ENCODE peak calls at places on chromosomes 5 and 9, in nine cellular contexts. One of them, this sample, is unnamed.

GRCh38 chr5:79938468-79938867 is 52.6 kb downstream of the MTX3 start:
- DNase-seq in HCT116: no peak
- DNase-seq in H1: no peak
- DNase-seq in stomach: no peak
- DNase-seq in breast epithelium: no peak
- DNase-seq in suprapubic skin: no peak
- DNase-seq in transverse colon: no peak
- DNase-seq in sigmoid colon: no peak
- DNase-seq in endothelial cell of umbilical vein: no peak
- DNase-seq in this sample: no peak

GRCh38 chr5:3032513-3032912 is 281.0 kb upstream of the IRX2 start:
- DNase-seq in HCT116: no peak
- DNase-seq in H1: no peak
- DNase-seq in stomach: no peak
- DNase-seq in breast epithelium: no peak
- DNase-seq in suprapubic skin: no peak
- DNase-seq in transverse colon: no peak
- DNase-seq in sigmoid colon: no peak
- DNase-seq in endothelial cell of umbilical vein: no peak
- DNase-seq in this sample: no peak

GRCh38 chr5:80961376-80962281 is 1.5 kb downstream of the RASGRF2 start:
- DNase-seq in HCT116: no peak
- DNase-seq in H1: no peak
- DNase-seq in stomach: no peak
- DNase-seq in breast epithelium: no peak
- DNase-seq in suprapubic skin: no peak
- DNase-seq in transverse colon: peak
- DNase-seq in sigmoid colon: no peak
- DNase-seq in endothelial cell of umbilical vein: no peak
- DNase-seq in this sample: no peak

GRCh38 chr9:125126019-125126746 is 17.1 kb downstream of the SCAI start:
- DNase-seq in HCT116: no peak
- DNase-seq in H1: no peak
- DNase-seq in stomach: peak
- DNase-seq in breast epithelium: peak
- DNase-seq in suprapubic skin: peak
- DNase-seq in transverse colon: peak
- DNase-seq in sigmoid colon: peak
- DNase-seq in endothelial cell of umbilical vein: peak
- DNase-seq in this sample: no peak

GRCh38 chr5:170523129-170523497 is 19.3 kb downstream of the KCNIP1 start:
- DNase-seq in HCT116: no peak
- DNase-seq in H1: no peak
- DNase-seq in stomach: no peak
- DNase-seq in breast epithelium: no peak
- DNase-seq in suprapubic skin: no peak
- DNase-seq in transverse colon: no peak
- DNase-seq in sigmoid colon: no peak
- DNase-seq in endothelial cell of umbilical vein: no peak
- DNase-seq in this sample: no peak

GRCh38 chr5:181224390-181225234 is 1.5 kb downstream of the TRIM41 start:
- DNase-seq in HCT116: no peak
- DNase-seq in H1: no peak
- DNase-seq in stomach: no peak
- DNase-seq in breast epithelium: no peak
- DNase-seq in suprapubic skin: no peak
- DNase-seq in transverse colon: peak
- DNase-seq in sigmoid colon: no peak
- DNase-seq in endothelial cell of umbilical vein: no peak
- DNase-seq in this sample: no peak

GRCh38 chr5:118326496-118327045 is 661.8 kb downstream of the DTWD2 start:
- DNase-seq in HCT116: no peak
- DNase-seq in H1: no peak
- DNase-seq in stomach: no peak
- DNase-seq in breast epithelium: no peak
- DNase-seq in suprapubic skin: no peak
- DNase-seq in transverse colon: no peak
- DNase-seq in sigmoid colon: no peak
- DNase-seq in endothelial cell of umbilical vein: no peak
- DNase-seq in this sample: no peak

GRCh38 chr5:167348980-167349379 is 942.5 kb upstream of the WWC1 start:
- DNase-seq in HCT116: no peak
- DNase-seq in H1: no peak
- DNase-seq in stomach: no peak
- DNase-seq in breast epithelium: no peak
- DNase-seq in suprapubic skin: no peak
- DNase-seq in transverse colon: no peak
- DNase-seq in sigmoid colon: no peak
- DNase-seq in endothelial cell of umbilical vein: no peak
- DNase-seq in this sample: no peak

GRCh38 chr5:163467682-163468081 is 7.2 kb downstream of the HMMR start:
- DNase-seq in HCT116: no peak
- DNase-seq in H1: no peak
- DNase-seq in stomach: no peak
- DNase-seq in breast epithelium: no peak
- DNase-seq in suprapubic skin: no peak
- DNase-seq in transverse colon: no peak
- DNase-seq in sigmoid colon: no peak
- DNase-seq in endothelial cell of umbilical vein: no peak
- DNase-seq in this sample: no peak

GRCh38 chr5:72692273-72692672 is 124.2 kb upstream of the TNPO1 start:
- DNase-seq in HCT116: no peak
- DNase-seq in H1: no peak
- DNase-seq in stomach: no peak
- DNase-seq in breast epithelium: no peak
- DNase-seq in suprapubic skin: no peak
- DNase-seq in transverse colon: no peak
- DNase-seq in sigmoid colon: no peak
- DNase-seq in endothelial cell of umbilical vein: no peak
- DNase-seq in this sample: no peak

GRCh38 chr5:135423158-135423925 is 23.8 kb downstream of the DCANP1 start:
- DNase-seq in HCT116: peak
- DNase-seq in H1: no peak
- DNase-seq in stomach: no peak
- DNase-seq in breast epithelium: no peak
- DNase-seq in suprapubic skin: no peak
- DNase-seq in transverse colon: no peak
- DNase-seq in sigmoid colon: no peak
- DNase-seq in endothelial cell of umbilical vein: no peak
- DNase-seq in this sample: no peak

DNA sequence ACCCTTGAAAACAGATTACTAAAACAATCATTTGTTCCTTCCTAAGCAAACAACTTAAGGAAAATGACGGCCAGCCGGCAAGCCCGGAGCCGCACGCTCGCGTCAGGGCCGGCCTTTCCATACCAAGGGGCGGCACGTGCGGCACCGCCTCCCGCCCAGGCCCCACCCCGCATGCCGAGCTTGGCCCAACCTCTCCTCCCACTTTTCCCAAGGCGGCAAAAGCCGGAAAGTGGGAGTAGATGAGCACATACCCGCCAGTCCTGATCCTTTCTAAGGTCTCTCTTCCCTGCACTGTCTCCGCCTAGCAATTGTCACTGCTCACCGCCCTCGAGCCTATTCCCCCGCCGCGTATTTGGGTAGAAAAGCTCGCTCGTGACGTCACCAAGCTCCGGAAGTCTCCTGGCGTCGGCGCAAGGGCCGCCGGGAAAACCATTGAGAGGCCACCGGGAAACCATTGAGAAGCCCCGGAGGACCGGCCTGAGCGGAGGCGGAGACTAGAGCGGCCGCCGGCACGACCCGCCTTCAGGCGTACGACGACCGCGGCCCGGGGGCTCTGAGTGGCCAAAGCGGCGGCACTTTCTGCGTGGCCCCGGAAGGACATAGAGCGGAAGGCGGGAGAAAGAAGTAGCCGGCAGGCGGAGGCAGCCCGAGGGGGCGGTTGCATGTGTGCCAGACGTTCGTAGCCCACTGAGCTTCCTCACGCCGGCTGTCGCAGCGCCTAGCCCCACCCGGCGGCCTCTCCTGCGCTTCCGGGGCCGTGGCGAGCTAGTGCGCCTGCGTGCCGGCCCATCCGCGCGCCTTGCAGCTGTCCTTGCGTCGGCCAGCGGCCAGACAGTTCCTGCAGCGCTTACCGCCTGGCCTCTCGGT is at the start of the genes NCBP1 and TSTD2:
- DNase-seq in HCT116: peak
- DNase-seq in H1: peak
- DNase-seq in stomach: peak
- DNase-seq in breast epithelium: peak
- DNase-seq in suprapubic skin: peak
- DNase-seq in transverse colon: peak
- DNase-seq in sigmoid colon: peak
- DNase-seq in endothelial cell of umbilical vein: peak
- DNase-seq in this sample: peak
- TF ChIP-seq POLR2A in HCT116: peak
- TF ChIP-seq POLR2A in H1: peak
- TF ChIP-seq POLR2A in stomach: peak
- TF ChIP-seq POLR2A in breast epithelium: peak
- TF ChIP-seq POLR2A in suprapubic skin: peak
- TF ChIP-seq POLR2A in transverse colon: peak
- TF ChIP-seq POLR2A in sigmoid colon: peak
- TF ChIP-seq POLR2A in endothelial cell of umbilical vein: peak
- TF ChIP-seq POLR2A in this sample: peak

DNA sequence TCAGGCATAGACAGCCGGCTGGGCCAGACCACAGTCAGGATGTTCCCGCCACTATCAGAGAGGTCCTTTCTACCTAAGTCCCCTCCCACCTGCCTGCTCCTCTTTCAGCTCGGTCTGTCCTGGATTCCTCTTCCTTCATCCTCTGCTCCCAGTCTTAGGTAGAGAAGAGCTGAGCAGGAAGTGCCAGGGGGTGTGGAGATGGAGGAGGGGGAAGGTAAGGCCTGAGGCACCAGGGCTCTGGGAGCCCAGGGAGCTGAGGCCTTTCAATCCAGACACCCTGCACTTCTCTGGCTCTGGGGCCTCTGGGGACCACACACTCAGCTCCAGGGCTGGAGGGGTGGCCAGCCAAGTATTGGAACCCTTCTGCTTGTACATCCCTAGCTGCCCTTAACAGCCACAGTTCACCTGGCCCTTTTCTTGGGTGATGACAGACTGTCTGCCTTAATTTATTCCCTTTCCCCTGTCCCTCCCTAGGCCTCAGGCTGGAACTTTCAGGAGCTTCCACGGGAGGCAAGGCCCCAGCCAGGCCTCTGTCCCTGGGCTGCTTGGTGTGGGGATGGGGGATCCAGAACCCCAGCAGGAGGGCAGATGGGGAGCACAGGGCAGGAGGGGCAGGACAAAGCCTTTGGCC is 15.6 kb downstream of the IRF1 start:
- DNase-seq in HCT116: no peak
- DNase-seq in H1: no peak
- DNase-seq in stomach: peak
- DNase-seq in breast epithelium: no peak
- DNase-seq in suprapubic skin: peak
- DNase-seq in transverse colon: peak
- DNase-seq in sigmoid colon: peak
- DNase-seq in endothelial cell of umbilical vein: no peak
- DNase-seq in this sample: peak
- H3K27ac ChIP-seq in HCT116: no peak
- H3K27ac ChIP-seq in H1: no peak
- H3K27ac ChIP-seq in stomach: peak
- H3K27ac ChIP-seq in breast epithelium: peak
- H3K27ac ChIP-seq in suprapubic skin: no peak
- H3K27ac ChIP-seq in transverse colon: peak
- H3K27ac ChIP-seq in sigmoid colon: peak
- H3K27ac ChIP-seq in endothelial cell of umbilical vein: no peak
- H3K27ac ChIP-seq in this sample: peak

DNA sequence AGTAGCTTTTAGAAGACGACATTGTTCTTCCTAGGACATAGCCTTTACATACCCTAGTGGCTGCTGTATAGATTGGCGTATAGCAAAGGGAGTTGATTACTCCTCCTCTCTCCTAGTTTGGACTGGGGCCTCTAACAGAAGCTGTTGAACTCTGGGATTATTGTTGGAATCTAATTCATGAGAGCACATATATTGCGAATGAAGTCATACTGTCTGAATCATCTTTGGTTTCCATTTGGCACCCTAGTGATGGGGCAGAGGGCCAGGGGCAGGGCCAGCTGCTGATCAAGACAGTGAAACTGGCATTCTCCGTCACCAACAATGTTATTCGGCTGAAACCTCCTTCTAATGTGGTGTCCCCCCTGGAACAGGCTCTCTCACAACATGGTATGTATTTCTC is 40.3 kb downstream of the NUP188 start:
- DNase-seq in HCT116: no peak
- DNase-seq in H1: no peak
- DNase-seq in stomach: no peak
- DNase-seq in breast epithelium: no peak
- DNase-seq in suprapubic skin: no peak
- DNase-seq in transverse colon: no peak
- DNase-seq in sigmoid colon: no peak
- DNase-seq in endothelial cell of umbilical vein: no peak
- DNase-seq in this sample: no peak
- TF ChIP-seq POLR2AphosphoS5 in HCT116: no peak
- TF ChIP-seq POLR2AphosphoS5 in H1: no peak
- TF ChIP-seq POLR2AphosphoS5 in stomach: peak
- TF ChIP-seq POLR2AphosphoS5 in breast epithelium: no peak
- TF ChIP-seq POLR2AphosphoS5 in suprapubic skin: no peak
- TF ChIP-seq POLR2AphosphoS5 in transverse colon: no peak
- TF ChIP-seq POLR2AphosphoS5 in sigmoid colon: peak
- TF ChIP-seq POLR2AphosphoS5 in endothelial cell of umbilical vein: no peak
- TF ChIP-seq POLR2AphosphoS5 in this sample: no peak

DNA sequence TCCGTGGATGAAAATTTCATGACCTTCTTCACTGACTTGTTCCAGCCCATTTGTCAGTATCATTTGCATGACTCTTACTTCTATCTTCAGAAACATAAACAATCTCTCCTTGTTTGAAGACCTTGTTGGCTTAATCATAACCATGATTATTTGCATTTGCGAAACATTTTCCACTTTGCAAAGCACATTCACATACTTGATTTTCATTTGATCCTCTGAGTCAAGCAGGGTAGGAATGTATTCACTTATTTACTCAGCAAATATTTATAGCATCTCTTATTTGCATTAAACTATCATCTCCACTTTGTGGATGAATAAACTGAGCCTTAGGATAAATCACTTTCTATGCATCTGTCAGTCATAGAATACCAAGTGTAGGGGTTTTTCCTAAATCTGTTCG is 343.0 kb upstream of the SGCD start:
- DNase-seq in HCT116: no peak
- DNase-seq in H1: no peak
- DNase-seq in stomach: no peak
- DNase-seq in breast epithelium: no peak
- DNase-seq in suprapubic skin: no peak
- DNase-seq in transverse colon: no peak
- DNase-seq in sigmoid colon: no peak
- DNase-seq in endothelial cell of umbilical vein: no peak
- DNase-seq in this sample: no peak
- TF ChIP-seq POLR2A in HCT116: no peak
- TF ChIP-seq POLR2A in H1: no peak
- TF ChIP-seq POLR2A in stomach: no peak
- TF ChIP-seq POLR2A in breast epithelium: no peak
- TF ChIP-seq POLR2A in suprapubic skin: no peak
- TF ChIP-seq POLR2A in transverse colon: no peak
- TF ChIP-seq POLR2A in sigmoid colon: no peak
- TF ChIP-seq POLR2A in endothelial cell of umbilical vein: no peak
- TF ChIP-seq POLR2A in this sample: no peak

This sample was measured in upper lobe of left lung.